ENCODE peak calls at places on chromosomes 6 and 20, in six cellular contexts. B is IMR-90, V is cardiac muscle cell, J is AG04450, C is lower leg skin, K is MG63. L is an unnamed sample.

GRCh38 chr6:101465871-101466270 is 72.4 kb downstream of the GRIK2 start:
- DNase-seq in J (no peak), C (no peak), B (no peak), V (no peak), K (no peak), L (no peak)

GRCh38 chr6:19472850-19473249 is 364.3 kb upstream of the ID4 start:
- DNase-seq in J (no peak), C (no peak), B (no peak), V (peak; percentile 13), K (no peak), L (no peak)

GRCh38 chr20:36591281-36591680 is 14.3 kb upstream of the RAB5IF start:
- DNase-seq in C (no peak), B (no peak), K (no peak), V (no peak), J (no peak), L (no peak)

GRCh38 chr6:169933251-169933821 is 181.9 kb downstream of the ERMARD start:
- DNase-seq in J (no peak), V (no peak), K (no peak), B (no peak), C (no peak), L (no peak)

GRCh38 chr6:85460951-85461805 is 11.3 kb downstream of the NT5E start:
- DNase-seq in K (no peak), V (peak; percentile 89), J (no peak), B (no peak), C (no peak), L (no peak)

GRCh38 chr6:42403831-42404230 is 47.9 kb downstream of the TRERF1 start:
- DNase-seq in B (no peak), J (no peak), C (peak; percentile 86), K (no peak), V (no peak), L (no peak)

GRCh38 chr20:46998497-46999190 is 104.0 kb downstream of the EYA2 start:
- DNase-seq in B (no peak), V (no peak), C (peak; percentile 42), K (no peak), J (no peak), L (no peak)

GRCh38 chr6:126069457-126069856 is 83.1 kb downstream of the TRMT11 start:
- DNase-seq in J (no peak), C (no peak), V (peak; percentile 46), B (no peak), K (no peak), L (no peak)

GRCh38 chr6:165630544-165630953 is 32.5 kb downstream of the PDE10A start:
- DNase-seq in B (peak; percentile 22), V (no peak), K (peak; percentile 27), C (no peak), J (no peak), L (no peak)

GRCh38 chr6:139759086-139759485 is 384.6 kb upstream of the CITED2 start:
- DNase-seq in J (no peak), C (no peak), V (no peak), B (no peak), K (no peak), L (no peak)

GRCh38 chr6:130628862-130629261 is 198.3 kb upstream of the SMLR1 start:
- DNase-seq in J (no peak), C (no peak), B (no peak), V (no peak), K (no peak), L (no peak)

GRCh38 chr20:60729119-60729900 is 522.8 kb upstream of the CDH4 start:
- DNase-seq in K (no peak), C (no peak), B (no peak), J (no peak), V (no peak), L (no peak)

GRCh38 chr6:1820165-1820564 is 210.4 kb downstream of the FOXC1 start:
- DNase-seq in K (no peak), C (no peak), J (no peak), V (peak; percentile 81), B (peak; percentile 69), L (no peak)

GRCh38 chr6:168206681-168207274 is 112.8 kb downstream of the DACT2 start:
- DNase-seq in J (no peak), B (no peak), K (peak; percentile 85), V (no peak), C (no peak), L (no peak)

GRCh38 chr6:83062225-83062624 is 3.4 kb downstream of the UBE3D start:
- DNase-seq in J (no peak), B (peak; percentile 67), C (no peak), K (peak; percentile 39), V (peak; percentile 17), L (peak; percentile 33)

GRCh38 chr6:36911946-36912555 is 26.3 kb downstream of the C6orf89 start:
- DNase-seq in C (no peak), K (no peak), J (no peak), B (no peak), V (no peak), L (no peak)

GRCh38 chr6:7479801-7480266 is 61.6 kb upstream of the DSP start:
- DNase-seq in B (peak; percentile 55), C (no peak), V (peak; percentile 84), J (no peak), K (peak; percentile 9), L (peak; percentile 23)

GRCh38 chr6:75493400-75494064 is at the start of gene FILIP1:
- DNase-seq in J (peak; percentile 10), K (no peak), V (peak; percentile 77), C (no peak), B (peak; percentile 56), L (no peak)

GRCh38 chr20:33647603-33648395 is 14.3 kb upstream of the C20orf144 start:
- DNase-seq in K (peak; percentile 84), J (no peak), C (peak; percentile 85), B (peak; percentile 31), V (peak; percentile 61), L (no peak)

GRCh38 chr20:62062661-62063600 is 2.8 kb downstream of the TAF4 start:
- DNase-seq in J (no peak), B (no peak), C (no peak), K (no peak), V (no peak), L (no peak)

GRCh38 chr6:39496951-39497350 is 174.4 kb upstream of the KCNK16 start:
- DNase-seq in K (peak; percentile 41), J (no peak), C (no peak), V (peak; percentile 91), B (no peak), L (no peak)

GRCh38 chr20:6588296-6588695 is 179.2 kb upstream of the BMP2 start:
- DNase-seq in K (peak; percentile 85), V (peak; percentile 74), C (no peak), B (peak; percentile 47), J (no peak), L (no peak)

GRCh38 chr20:48066256-48066655 is 281.0 kb upstream of the SULF2 start:
- DNase-seq in K (peak; percentile 44), B (peak; percentile 31), C (no peak), V (peak; percentile 89), J (no peak), L (peak; percentile 65)

GRCh38 chr6:7086488-7086887 is 21.3 kb upstream of the RREB1 start:
- DNase-seq in V (peak; percentile 46), J (no peak), B (peak; percentile 28), C (peak; percentile 89), K (no peak), L (no peak)

GRCh38 chr20:10558635-10559187 is 115.1 kb downstream of the JAG1 start:
- DNase-seq in J (peak; percentile 93), B (peak; percentile 99), V (peak; percentile 88), K (no peak), C (no peak), L (peak; percentile 86)

GRCh38 chr20:7924692-7925091 is 15.6 kb downstream of the HAO1 start:
- DNase-seq in C (no peak), V (peak; percentile 85), B (peak; percentile 97), K (peak; percentile 40), J (peak; percentile 82), L (peak; percentile 72)

GRCh38 chr20:38168791-38169589 is 3.9 kb upstream of the TGM2 start:
- DNase-seq in B (no peak), J (no peak), C (no peak), V (no peak), K (peak; percentile 53), L (no peak)

GRCh38 chr6:68226460-68226859 is 408.6 kb upstream of the ADGRB3 start:
- DNase-seq in V (peak; percentile 61), J (no peak), B (no peak), K (no peak), C (no peak), L (no peak)

GRCh38 chr6:111950661-111951426 is 77.6 kb upstream of the FYN start:
- DNase-seq in B (peak; percentile 37), C (no peak), V (peak; percentile 43), K (peak; percentile 72), J (no peak), L (peak; percentile 58)

GRCh38 chr20:23147964-23148720 is 62.0 kb upstream of the CD93 start:
- DNase-seq in C (peak; percentile 96), V (peak; percentile 53), K (peak; percentile 76), J (no peak), B (peak; percentile 90), L (peak; percentile 77)

GRCh38 chr6:149991838-149992237 is 28.1 kb downstream of the ULBP1 start:
- DNase-seq in V (no peak), B (no peak), K (no peak), J (no peak), C (peak; percentile 54), L (no peak)

GRCh38 chr6:149990672-149991402 is 27.1 kb downstream of the ULBP1 start:
- DNase-seq in C (peak; percentile 83), B (no peak), J (no peak), V (no peak), K (peak; percentile 26), L (no peak)

GRCh38 chr6:149987602-149988107 is 23.9 kb downstream of the ULBP1 start:
- DNase-seq in J (no peak), B (no peak), C (no peak), K (no peak), V (no peak), L (no peak)

GRCh38 chr6:149990109-149990671 is 26.4 kb downstream of the ULBP1 start:
- DNase-seq in B (no peak), V (no peak), C (peak; percentile 83), K (no peak), J (no peak), L (no peak)

GRCh38 chr6:149988550-149989336 is 25.0 kb downstream of the ULBP1 start:
- DNase-seq in B (no peak), V (no peak), K (no peak), C (peak; percentile 17), J (no peak), L (no peak)
- H3K4me3 ChIP-seq in B (no peak overlapping the region), V (no peak overlapping the region), K (no peak overlapping the region), C (no peak overlapping the region), J (no peak overlapping the region), L (no peak overlapping the region)

GRCh38 chr6:162151050-162151658 is 576.4 kb downstream of the PRKN start:
- DNase-seq in V (peak; percentile 38), C (no peak), J (no peak), K (no peak), B (no peak), L (peak; percentile 51)
- H3K4me3 ChIP-seq in V (no peak overlapping the region), C (no peak overlapping the region), J (no peak overlapping the region), K (no peak overlapping the region), B (no peak overlapping the region), L (no peak overlapping the region)

DNA sequence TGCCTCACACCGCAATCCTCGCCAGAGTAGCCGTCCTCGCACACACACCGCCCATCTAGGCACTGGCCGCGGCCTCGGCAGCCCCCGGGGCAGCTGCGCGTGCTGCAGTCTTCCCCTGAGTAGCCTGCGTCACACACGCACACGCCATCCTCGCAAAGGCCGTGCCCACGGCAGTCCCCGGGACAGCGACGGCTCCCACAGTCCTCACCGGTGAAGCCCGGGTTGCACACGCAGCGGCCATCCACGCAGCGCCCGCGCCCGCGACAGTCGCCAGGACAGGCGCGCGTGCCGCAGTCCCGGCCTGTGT is 13.1 kb downstream of the TNXB start:
- DNase-seq in V (no peak), B (no peak), K (no peak), C (no peak), J (no peak), L (no peak)
- H3K4me3 ChIP-seq in V (no peak overlapping the region), B (no peak overlapping the region), K (no peak overlapping the region), C (no peak overlapping the region), J (no peak overlapping the region), L (no peak overlapping the region)

GRCh38 chr20:3932277-3933073 is 43.3 kb downstream of the PANK2 start:
- DNase-seq in V (no peak), K (no peak), J (no peak), C (peak; percentile 71), B (peak; percentile 29), L (no peak)
- H3K4me3 ChIP-seq in V (no peak overlapping the region), K (peak overlapping the region; percentile 26), J (no peak overlapping the region), C (no peak overlapping the region), B (no peak overlapping the region), L (no peak overlapping the region)